ENCODE peak calls at places on chromosome 22, in ten cellular contexts. U, Q, A, K, E, H, O, S, Z and I are unnamed samples.

GRCh38 chr22:36887164-36887563 is 26.3 kb upstream of the CSF2RB start:
- DNase-seq in O (no peak), E (no peak), S (no peak), K (no peak), A (no peak), H (no peak), Z (no peak), U (no peak), Q (no peak), I (no peak)

GRCh38 chr22:22773427-22773826 is 114.2 kb upstream of the IGLL5 start:
- DNase-seq in S (no peak), E (no peak), U (no peak), Q (no peak), H (no peak), Z (no peak), K (no peak), A (no peak), O (no peak), I (no peak)

GRCh38 chr22:46267431-46268279 is at the start of gene TTC38:
- DNase-seq in A (peak; percentile 96), S (peak; percentile 78), Q (peak; percentile 60), U (peak; percentile 96), Z (peak; percentile 94), O (no peak), H (peak; percentile 56), E (peak; percentile 85), K (peak; percentile 80), I (peak; percentile 81)

GRCh38 chr22:23773247-23774113 is 831 bp downstream of the MMP11 start:
- DNase-seq in U (no peak), K (no peak), O (no peak), Z (no peak), A (no peak), E (no peak), S (no peak), H (no peak), Q (no peak), I (no peak)

GRCh38 chr22:31044262-31044861 is 36.8 kb upstream of the SMTN start:
- DNase-seq in E (no peak), O (no peak), S (no peak), H (no peak), Q (no peak), U (no peak), Z (no peak), A (peak; percentile 93), K (peak; percentile 57), I (no peak)

GRCh38 chr22:27298387-27299141 is 503.0 kb downstream of the MN1 start:
- DNase-seq in A (no peak), Z (no peak), H (no peak), S (no peak), K (no peak), O (no peak), U (no peak), E (no peak), Q (no peak), I (no peak)

GRCh38 chr22:24703101-24703500 is 71.4 kb downstream of the PIWIL3 start:
- DNase-seq in K (peak; percentile 41), O (no peak), Q (no peak), S (no peak), A (no peak), Z (no peak), H (no peak), E (no peak), U (no peak), I (no peak)

GRCh38 chr22:24436553-24436952 is 9.2 kb downstream of the ADORA2A start:
- DNase-seq in A (no peak), S (no peak), Q (no peak), Z (no peak), U (peak; percentile 53), H (no peak), O (peak; percentile 25), K (no peak), E (no peak), I (no peak)

GRCh38 chr22:29152381-29153138 is 53.1 kb upstream of the EMID1 start:
- DNase-seq in E (no peak), O (no peak), Z (no peak), K (no peak), Q (no peak), H (no peak), U (peak; percentile 62), A (peak; percentile 69), S (no peak), I (no peak)

GRCh38 chr22:42202669-42203068 is 67.8 kb downstream of the TCF20 start:
- DNase-seq in K (peak; percentile 27), A (no peak), H (peak; percentile 61), E (no peak), S (no peak), Z (no peak), U (no peak), O (no peak), Q (peak; percentile 69), I (no peak)

GRCh38 chr22:30610299-30610698 is 3.3 kb downstream of the TCN2 start:
- DNase-seq in K (no peak), E (no peak), Q (no peak), Z (peak; percentile 4), O (no peak), H (no peak), A (peak; percentile 79), S (no peak), U (peak; percentile 78), I (no peak)

GRCh38 chr22:47035443-47035881 is 273.0 kb downstream of the TBC1D22A start:
- DNase-seq in U (peak; percentile 47), A (peak; percentile 62), Q (no peak), Z (no peak), E (no peak), S (no peak), O (no peak), H (no peak), K (no peak), I (no peak)

GRCh38 chr22:36258750-36259619 is 6.1 kb downstream of the APOL1 start:
- DNase-seq in K (peak; percentile 54), U (no peak), O (peak; percentile 73), A (peak; percentile 80), Q (peak; percentile 65), Z (no peak), H (peak; percentile 61), E (no peak), S (no peak), I (no peak)

GRCh38 chr22:39472570-39473556 is 16.1 kb downstream of the MGAT3 start:
- DNase-seq in Z (no peak), A (no peak), O (peak; percentile 84), S (no peak), Q (no peak), E (no peak), H (no peak), K (peak; percentile 37), U (peak; percentile 78), I (peak; percentile 76)

GRCh38 chr22:32555546-32555945 is 80.9 kb downstream of the FBXO7 start:
- DNase-seq in H (no peak), Q (no peak), Z (no peak), E (no peak), O (no peak), A (no peak), S (no peak), K (no peak), U (no peak), I (no peak)

GRCh38 chr22:46690146-46690545 is 47.9 kb downstream of the CERK start:
- DNase-seq in Q (no peak), H (no peak), U (no peak), S (no peak), Z (no peak), K (no peak), A (no peak), E (no peak), O (no peak), I (no peak)

GRCh38 chr22:50311606-50312351 is 4.3 kb upstream of the PLXNB2 start:
- DNase-seq in Q (no peak), O (no peak), A (peak; percentile 59), Z (no peak), K (no peak), U (peak; percentile 64), H (no peak), S (no peak), E (no peak), I (no peak)

GRCh38 chr22:22375586-22376351 is 131.2 kb downstream of the VPREB1 start:
- DNase-seq in Z (no peak), Q (no peak), K (no peak), U (no peak), S (no peak), O (peak; percentile 85), H (no peak), A (no peak), E (no peak), I (no peak)

GRCh38 chr22:38139901-38140300 is 29.4 kb upstream of the BAIAP2L2 start:
- DNase-seq in S (no peak), H (no peak), Z (no peak), U (peak; percentile 38), E (no peak), Q (no peak), K (no peak), O (no peak), A (peak; percentile 42), I (no peak)

GRCh38 chr22:21041937-21042336 is 3.8 kb upstream of the LRRC74B start:
- DNase-seq in O (no peak), Z (no peak), K (peak; percentile 70), Q (no peak), H (no peak), A (no peak), S (no peak), E (no peak), U (no peak), I (no peak)

GRCh38 chr22:36659762-36660509 is 43.6 kb downstream of the CACNG2 start:
- DNase-seq in A (peak; percentile 96), H (peak; percentile 67), U (peak; percentile 94), E (peak; percentile 96), K (peak; percentile 91), Q (peak; percentile 54), S (peak; percentile 81), Z (peak; percentile 67), O (no peak), I (no peak)

GRCh38 chr22:41478473-41478872 is 9.6 kb downstream of the ACO2 start:
- DNase-seq in A (no peak), Q (no peak), H (no peak), S (no peak), O (no peak), E (no peak), Z (no peak), U (no peak), K (no peak), I (peak; percentile 81)

GRCh38 chr22:24029304-24029703 is 18.2 kb downstream of the CABIN1 start:
- DNase-seq in Q (no peak), E (no peak), K (no peak), A (no peak), S (no peak), O (no peak), U (no peak), H (no peak), Z (no peak), I (no peak)

GRCh38 chr22:23365524-23365923 is 185.2 kb downstream of the BCR start:
- DNase-seq in H (no peak), E (no peak), U (no peak), O (no peak), Z (no peak), S (no peak), Q (no peak), A (no peak), K (no peak), I (no peak)

GRCh38 chr22:29706991-29707390 is 12.8 kb upstream of the CABP7 start:
- DNase-seq in E (no peak), H (no peak), U (no peak), S (no peak), K (no peak), Q (no peak), Z (no peak), O (no peak), A (no peak), I (no peak)